ENCODE peak calls at places on chromosomes 6 and 20, in four cellular contexts. F, N, B and E are unnamed samples.

GRCh38 chr6:170459451-170459850 is 93.7 kb downstream of the PSMB1 start:
- DNase-seq in F (no peak), N (no peak), B (no peak), E (no peak)

GRCh38 chr6:117463762-117464665 is 18.5 kb upstream of the DCBLD1 start:
- DNase-seq in F (no peak), N (no peak), B (no peak), E (no peak)

GRCh38 chr20:38369387-38369786 is 23.1 kb downstream of the LBP start:
- DNase-seq in F (peak), N (peak), B (peak), E (no peak)

GRCh38 chr6:167832497-167833395 is 6.0 kb downstream of the AFDN start:
- DNase-seq in F (no peak), N (no peak), B (no peak), E (no peak)

GRCh38 chr6:143286280-143286795 is 164.2 kb downstream of the ADAT2 start:
- DNase-seq in F (no peak), N (no peak), B (no peak), E (no peak)

GRCh38 chr20:6269163-6269873 is 146.5 kb upstream of the FERMT1 start:
- DNase-seq in F (no peak), N (no peak), B (no peak), E (peak)

GRCh38 chr6:156585859-156586258 is 191.3 kb upstream of the ARID1B start:
- DNase-seq in F (no peak), N (no peak), B (no peak), E (no peak)

GRCh38 chr6:67880939-67881705 is 754.0 kb upstream of the ADGRB3 start:
- DNase-seq in F (peak), N (no peak), B (no peak), E (no peak)

GRCh38 chr20:29079769-29080690 is 2177.4 kb upstream of the DEFB115 start:
- DNase-seq in F (peak), N (peak), B (no peak), E (no peak)

GRCh38 chr20:25571817-25572216 is 13.5 kb downstream of the NINL start:
- DNase-seq in F (no peak), N (no peak), B (no peak), E (no peak)

GRCh38 chr6:82882363-82883033 is 183.1 kb downstream of the UBE3D start:
- DNase-seq in F (no peak), N (no peak), B (no peak), E (no peak)

GRCh38 chr6:43009124-43009523 is 4.6 kb downstream of the MEA1 start:
- DNase-seq in F (peak), N (peak), B (peak), E (peak)

GRCh38 chr6:113414511-113414910 is 442.6 kb upstream of the MARCKS start:
- DNase-seq in F (no peak), N (peak), B (no peak), E (no peak)

GRCh38 chr6:115016593-115016992 is 673.8 kb upstream of the HS3ST5 start:
- DNase-seq in F (no peak), N (no peak), B (no peak), E (no peak)

GRCh38 chr6:66183982-66184555 is 477.0 kb upstream of the EYS start:
- DNase-seq in F (no peak), N (no peak), B (no peak), E (no peak)

GRCh38 chr20:17518339-17519052 is 12.7 kb downstream of the BFSP1 start:
- DNase-seq in F (peak), N (no peak), B (peak), E (peak)

GRCh38 chr6:139943391-139943790 is 568.9 kb upstream of the CITED2 start:
- DNase-seq in F (no peak), N (peak), B (no peak), E (no peak)

GRCh38 chr6:105646391-105646867 is 243.5 kb upstream of the PREP start:
- DNase-seq in F (no peak), N (no peak), B (no peak), E (no peak)

GRCh38 chr6:34491091-34491430 is 25.2 kb downstream of the PACSIN1 start:
- DNase-seq in F (peak), N (no peak), B (no peak), E (no peak)

GRCh38 chr6:141309295-141309694 is 823.4 kb upstream of the GJE1 start:
- DNase-seq in F (no peak), N (peak), B (no peak), E (no peak)

GRCh38 chr20:44651507-44652373 is at the start of gene ADA:
- DNase-seq in F (peak), N (peak), B (peak), E (peak)

GRCh38 chr6:42777126-42777822 is 4.6 kb upstream of the BICRAL start:
- DNase-seq in F (no peak), N (peak), B (no peak), E (no peak)

GRCh38 chr20:33554914-33555420 is 65.1 kb downstream of the CBFA2T2 start:
- DNase-seq in F (peak), N (peak), B (peak), E (no peak)

GRCh38 chr20:380763-381580 is 412 bp downstream of the TRIB3 start:
- DNase-seq in F (peak), N (peak), B (peak), E (peak)

GRCh38 chr6:36752886-36753506 is 55.4 kb downstream of the RAB44 start:
- DNase-seq in F (no peak), N (no peak), B (no peak), E (no peak)

DNA sequence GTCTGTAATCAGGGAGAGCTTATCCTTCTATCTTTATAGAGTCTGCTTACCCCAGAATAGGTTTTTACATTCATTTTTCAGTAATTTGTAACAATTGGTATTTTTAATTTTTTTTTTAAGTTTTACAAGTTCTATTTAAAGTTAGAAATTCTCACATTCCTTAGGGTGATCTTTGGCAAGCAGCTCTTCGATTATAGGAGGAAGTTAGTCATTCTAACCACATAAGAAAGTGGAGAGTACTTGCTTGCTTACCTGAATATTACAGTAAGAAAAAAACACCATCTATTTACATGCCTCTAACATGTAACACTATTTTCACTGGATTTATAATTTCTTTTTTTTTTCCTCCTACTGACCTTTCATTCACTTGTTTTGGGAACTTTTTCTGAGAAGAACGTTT is 6.7 kb downstream of the TSHZ2 start:
- DNase-seq in F (no peak), N (no peak), B (no peak), E (no peak)
- TF ChIP-seq ELF4 in F (no peak), N (no peak), B (no peak), E (no peak)

GRCh38 chr6:129281173-129281796 is 398.3 kb downstream of the LAMA2 start:
- DNase-seq in F (no peak), N (no peak), B (no peak), E (no peak)
- TF ChIP-seq ELF4 in F (no peak), N (no peak), B (no peak), E (no peak)

DNA sequence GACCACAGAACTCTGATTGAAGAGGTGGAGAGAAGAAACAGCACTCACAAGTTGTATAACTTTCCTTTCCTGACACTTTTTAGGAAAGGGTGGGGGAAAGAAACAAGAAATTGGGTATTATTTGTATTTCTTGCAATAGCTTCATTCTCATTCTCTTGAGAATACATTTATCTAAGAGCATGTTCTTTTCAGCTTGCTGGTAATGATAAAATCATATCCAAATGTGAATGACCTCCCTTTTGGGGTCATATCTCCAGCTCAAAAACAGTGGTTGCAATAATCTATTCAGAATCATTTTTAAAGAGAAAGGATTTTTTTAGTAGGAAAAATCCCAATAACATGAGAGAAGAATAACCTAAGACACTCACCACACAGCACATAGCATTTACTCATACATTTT is 701.4 kb upstream of the CHD6 start:
- DNase-seq in F (no peak), N (no peak), B (no peak), E (no peak)
- TF ChIP-seq ELF4 in F (no peak), N (no peak), B (no peak), E (no peak)

GRCh38 chr20:41467690-41468089 is 101.1 kb upstream of the EMILIN3 start:
- DNase-seq in F (no peak), N (no peak), B (no peak), E (no peak)

GRCh38 chr20:41466836-41467619 is 100.4 kb upstream of the EMILIN3 start:
- DNase-seq in F (no peak), N (no peak), B (no peak), E (no peak)

GRCh38 chr20:41468994-41469600 is 102.5 kb upstream of the EMILIN3 start:
- DNase-seq in F (no peak), N (no peak), B (no peak), E (no peak)

GRCh38 chr20:41470362-41471095 is 103.9 kb upstream of the EMILIN3 start:
- DNase-seq in F (no peak), N (no peak), B (no peak), E (no peak)

GRCh38 chr20:41469868-41470267 is 103.2 kb upstream of the EMILIN3 start:
- DNase-seq in F (no peak), N (no peak), B (no peak), E (no peak)
- TF ChIP-seq ELF4 in F (no peak), N (no peak), B (no peak), E (no peak)

GRCh38 chr20:61933481-61933950 is 132.2 kb downstream of the TAF4 start:
- DNase-seq in F (no peak), N (no peak), B (no peak), E (peak)

GRCh38 chr20:61932199-61932592 is 133.5 kb downstream of the TAF4 start:
- DNase-seq in F (no peak), N (no peak), B (no peak), E (peak)

GRCh38 chr20:61931476-61932198 is 134.0 kb downstream of the TAF4 start:
- DNase-seq in F (no peak), N (no peak), B (no peak), E (no peak)

GRCh38 chr20:61933951-61934715 is 131.5 kb downstream of the TAF4 start:
- DNase-seq in F (no peak), N (no peak), B (no peak), E (peak)

GRCh38 chr20:61932711-61933480 is 132.8 kb downstream of the TAF4 start:
- DNase-seq in F (no peak), N (no peak), B (no peak), E (peak)
- TF ChIP-seq ELF4 in F (no peak), N (no peak), B (no peak), E (no peak)

GRCh38 chr6:158606935-158607334 is 37.6 kb downstream of the DYNLT1 start:
- DNase-seq in F (no peak), N (no peak), B (no peak), E (no peak)

GRCh38 chr6:158605266-158605878 is 39.2 kb downstream of the DYNLT1 start:
- DNase-seq in F (peak), N (peak), B (peak), E (peak)

GRCh38 chr6:158608221-158608620 is 36.3 kb downstream of the DYNLT1 start:
- DNase-seq in F (no peak), N (no peak), B (no peak), E (no peak)

GRCh38 chr6:158609455-158610155 is 34.9 kb downstream of the DYNLT1 start:
- DNase-seq in F (no peak), N (no peak), B (no peak), E (no peak)

GRCh38 chr6:158607411-158608170 is 37.0 kb downstream of the DYNLT1 start:
- DNase-seq in F (no peak), N (no peak), B (no peak), E (no peak)
- TF ChIP-seq ELF4 in F (no peak), N (no peak), B (no peak), E (no peak)

GRCh38 chr6:41505084-41506049 is 40.8 kb upstream of the FOXP4 start:
- DNase-seq in F (no peak), N (no peak), B (no peak), E (peak)
- TF ChIP-seq ELF4 in F (no peak), N (no peak), B (no peak), E (no peak)

GRCh38 chr6:134619789-134620188 is 301.9 kb upstream of the SGK1 start:
- DNase-seq in F (no peak), N (no peak), B (no peak), E (no peak)
- TF ChIP-seq ELF4 in F (no peak), N (no peak), B (no peak), E (no peak)

DNA sequence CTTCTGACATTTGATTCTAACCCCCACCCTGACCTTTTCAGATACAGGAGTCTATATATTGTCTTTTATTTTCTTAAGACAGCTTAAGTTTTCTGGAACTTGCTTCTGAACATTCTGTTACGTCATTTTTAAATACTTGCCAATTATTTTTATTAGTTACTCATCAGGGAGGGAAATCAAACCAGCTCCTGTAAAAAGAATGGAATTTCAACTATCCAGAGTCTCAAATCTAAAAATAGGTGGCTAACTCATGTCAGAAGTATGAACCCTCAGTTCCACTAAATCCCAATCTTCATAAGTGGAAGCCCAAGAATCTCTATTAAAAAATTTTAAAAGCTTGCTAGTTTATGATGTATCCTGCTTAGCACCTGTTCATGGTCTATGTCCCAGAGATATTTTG is 900.0 kb downstream of the KIF16B start:
- DNase-seq in F (no peak), N (no peak), B (no peak), E (no peak)
- TF ChIP-seq ELF4 in F (no peak), N (no peak), B (no peak), E (no peak)